ENCODE peak calls at places on chromosomes 13 and 19, in seven cellular contexts. A is AG04450, S is body of pancreas, C is tibial artery, K is astrocyte, T is testis, D is small intestine. U is an unnamed sample.

GRCh38 chr19:11130824-11131455 is 24.6 kb downstream of the SPC24 start:
- DNase-seq in A (peak), S (peak), C (peak), K (peak), T (peak), D (peak), U (peak)

GRCh38 chr13:73092831-73093230 is 34.0 kb downstream of the KLF5 start:
- DNase-seq in A (peak), S (no peak), C (no peak), K (no peak), T (no peak), D (no peak), U (no peak)

GRCh38 chr19:39502640-39503417 is 4.1 kb downstream of the DLL3 start:
- DNase-seq in A (no peak), S (peak), C (no peak), K (peak), T (peak), D (peak), U (peak)

GRCh38 chr13:50375792-50376191 is 360.5 kb downstream of the KCNRG start:
- DNase-seq in A (no peak), S (no peak), C (no peak), K (peak), T (no peak), D (no peak), U (no peak)

GRCh38 chr13:44068737-44069136 is 189.0 kb downstream of the LACC1 start:
- DNase-seq in A (peak), S (no peak), C (no peak), K (peak), T (no peak), D (no peak), U (no peak)

GRCh38 chr19:42547927-42548326 is 19.6 kb upstream of the CEACAM1 start:
- DNase-seq in A (no peak), S (no peak), C (no peak), K (no peak), T (no peak), D (no peak), U (no peak)

GRCh38 chr19:43806848-43807247 is 4.6 kb upstream of the LYPD5 start:
- DNase-seq in A (no peak), S (no peak), C (no peak), K (no peak), T (no peak), D (no peak), U (no peak)

GRCh38 chr13:44373601-44374347 is at the start of gene SERP2:
- DNase-seq in A (no peak), S (peak), C (no peak), K (peak), T (peak), D (no peak), U (no peak)

GRCh38 chr13:57630661-57631606 is 610 bp upstream of the PCDH17 start:
- DNase-seq in A (no peak), S (peak), C (no peak), K (peak), T (no peak), D (no peak), U (no peak)

GRCh38 chr19:28468701-28469459 is 744.1 kb downstream of the UQCRFS1 start:
- DNase-seq in A (no peak), S (peak), C (no peak), K (peak), T (no peak), D (peak), U (no peak)

GRCh38 chr19:46431824-46432223 is 3.1 kb upstream of the PNMA8C start:
- DNase-seq in A (no peak), S (peak), C (no peak), K (no peak), T (no peak), D (no peak), U (no peak)
- H3K4me3 ChIP-seq in A (no peak), S (no peak), C (no peak), K (no peak), T (no peak), D (no peak), U (no peak)

GRCh38 chr19:45676851-45677263 is 8.8 kb downstream of the GIPR start:
- DNase-seq in A (no peak), S (peak), C (no peak), K (no peak), T (no peak), D (peak), U (no peak)

GRCh38 chr19:45682908-45683307 is 8.8 kb downstream of the SNRPD2 start:
- DNase-seq in A (no peak), S (no peak), C (no peak), K (no peak), T (no peak), D (no peak), U (no peak)

GRCh38 chr19:45682117-45682516 is 9.6 kb downstream of the SNRPD2 start:
- DNase-seq in A (no peak), S (no peak), C (no peak), K (no peak), T (no peak), D (no peak), U (no peak)

GRCh38 chr19:45681391-45682015 is 10.2 kb downstream of the SNRPD2 start:
- DNase-seq in A (no peak), S (peak), C (peak), K (peak), T (peak), D (peak), U (peak)

DNA sequence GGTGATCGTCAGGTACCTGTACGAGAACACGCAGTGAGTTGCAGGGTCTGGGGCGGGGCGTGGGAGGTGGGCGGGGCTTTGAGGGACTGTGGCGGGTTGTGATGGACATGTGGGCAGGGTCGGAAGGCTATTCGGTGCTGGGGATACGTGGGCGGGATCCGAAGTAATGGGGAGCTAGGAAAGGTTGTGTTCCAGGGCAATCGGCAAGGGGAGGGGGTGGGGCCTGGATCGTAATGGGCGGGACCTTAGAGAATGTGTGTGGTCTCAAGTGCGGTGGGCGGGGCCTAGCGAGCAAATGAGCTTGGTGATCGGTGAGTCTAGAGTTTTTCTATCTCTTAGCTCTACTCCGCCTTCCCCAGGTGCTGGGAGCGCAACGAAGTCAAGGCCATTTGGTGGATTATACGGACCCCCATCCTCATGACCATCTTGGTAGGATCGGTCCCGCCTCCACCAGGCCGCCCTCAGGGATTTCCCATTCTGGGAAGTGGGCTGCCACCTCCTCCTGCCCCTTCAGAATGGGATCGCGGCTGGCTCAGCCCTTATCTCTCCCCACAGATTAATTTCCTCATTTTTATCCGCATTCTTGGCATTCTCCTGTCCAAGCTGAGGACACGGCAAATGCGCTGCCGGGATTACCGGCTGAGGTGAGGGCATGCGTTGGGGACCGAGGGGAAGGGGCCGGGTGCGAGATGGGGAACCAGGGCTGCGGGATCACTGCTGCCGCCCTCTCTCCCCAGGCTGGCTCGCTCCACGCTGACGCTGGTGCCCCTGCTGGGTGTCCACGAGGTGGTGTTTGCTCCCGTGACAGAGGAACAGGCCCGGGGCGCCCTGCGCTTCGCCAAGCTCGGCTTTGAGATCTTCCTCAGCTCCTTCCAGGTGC is 9.6 kb downstream of the GIPR start:
- DNase-seq in A (no peak), S (peak), C (peak), K (peak), T (peak), D (peak), U (no peak)
- H3K4me3 ChIP-seq in A (peak), S (peak), C (peak), K (peak), T (peak), D (peak), U (no peak)

GRCh38 chr13:105144020-105144419 is 1391.4 kb downstream of the EFNB2 start:
- DNase-seq in A (no peak), S (no peak), C (no peak), K (no peak), T (no peak), D (no peak), U (no peak)

GRCh38 chr13:105135852-105136251 is 1399.6 kb downstream of the EFNB2 start:
- DNase-seq in A (no peak), S (no peak), C (no peak), K (peak), T (no peak), D (no peak), U (no peak)

GRCh38 chr13:105142556-105142955 is 1392.9 kb downstream of the EFNB2 start:
- DNase-seq in A (no peak), S (no peak), C (no peak), K (no peak), T (no peak), D (no peak), U (no peak)

GRCh38 chr13:105139380-105140285 is 1395.8 kb downstream of the EFNB2 start:
- DNase-seq in A (no peak), S (no peak), C (peak), K (no peak), T (peak), D (peak), U (no peak)

DNA sequence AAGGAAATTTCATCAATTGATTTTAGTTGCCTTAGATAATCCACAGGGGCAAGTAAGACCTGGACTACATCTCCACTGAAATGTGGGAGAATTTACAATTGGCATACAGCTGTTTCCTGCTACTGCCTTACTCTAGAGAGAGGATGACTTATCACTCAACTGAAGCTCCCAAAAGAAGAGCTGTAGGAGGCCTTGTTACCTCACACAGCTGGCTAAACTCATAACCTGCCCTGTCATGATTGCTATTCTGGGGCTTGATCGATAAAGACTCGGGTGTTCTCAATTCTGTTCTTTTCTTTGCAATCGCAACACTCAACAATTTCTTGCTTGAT is 1396.4 kb downstream of the EFNB2 start:
- DNase-seq in A (no peak), S (no peak), C (no peak), K (no peak), T (no peak), D (no peak), U (no peak)
- H3K4me3 ChIP-seq in A (no peak), S (no peak), C (no peak), K (no peak), T (no peak), D (no peak), U (no peak)

GRCh38 chr19:2783781-2784145 is 690 bp upstream of the SGTA start:
- DNase-seq in A (no peak), S (no peak), C (no peak), K (no peak), T (no peak), D (no peak), U (no peak)
- H3K4me3 ChIP-seq in A (peak), S (no peak), C (peak), K (peak), T (peak), D (no peak), U (peak)

DNA sequence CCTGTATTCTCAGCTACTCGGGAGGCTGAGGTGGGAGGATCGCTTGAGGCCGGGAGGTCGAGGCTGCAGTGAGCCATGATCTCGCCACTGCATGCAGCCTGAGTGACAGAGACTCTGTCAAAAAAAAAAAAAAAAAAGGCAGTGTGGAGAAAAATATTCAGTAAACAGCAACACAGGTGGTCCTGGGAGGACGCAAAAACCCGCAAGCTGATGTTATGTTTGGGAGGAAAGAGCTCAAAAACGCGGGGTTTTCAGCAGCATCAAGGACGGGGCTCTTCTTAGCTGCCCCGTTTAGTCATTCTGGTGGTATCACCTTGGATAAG is 599 bp upstream of the ZNF784 start:
- DNase-seq in A (no peak), S (no peak), C (no peak), K (no peak), T (no peak), D (no peak), U (no peak)
- H3K4me3 ChIP-seq in A (peak), S (no peak), C (peak), K (peak), T (peak), D (peak), U (peak)

GRCh38 chr19:3224346-3225325 is at the start of gene CELF5:
- DNase-seq in A (no peak), S (peak), C (no peak), K (no peak), T (peak), D (peak), U (no peak)
- H3K4me3 ChIP-seq in A (peak), S (no peak), C (peak), K (no peak), T (no peak), D (peak), U (no peak)

DNA sequence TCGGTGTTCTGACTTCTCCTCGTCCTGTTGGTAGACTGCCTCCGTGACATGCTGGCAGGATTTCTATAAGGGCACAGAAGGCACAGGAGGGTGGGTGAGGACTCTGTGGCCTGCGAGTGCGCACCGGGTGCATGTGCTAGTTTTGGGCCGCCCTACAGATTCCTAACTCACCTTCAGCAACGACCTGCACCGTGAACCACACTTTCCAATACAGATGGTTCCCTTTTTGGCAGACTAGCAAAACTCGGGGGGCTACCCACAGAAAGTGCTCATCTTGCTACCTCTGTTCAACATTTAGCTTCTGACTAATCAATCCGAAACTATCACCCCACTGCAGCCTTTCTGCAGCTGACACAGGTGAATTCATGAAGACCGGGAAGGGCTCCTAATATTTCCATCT is 14.1 kb upstream of the AMER2 start:
- DNase-seq in A (no peak), S (no peak), C (no peak), K (no peak), T (no peak), D (no peak), U (no peak)
- H3K4me3 ChIP-seq in A (no peak), S (no peak), C (no peak), K (no peak), T (no peak), D (no peak), U (no peak)

DNA sequence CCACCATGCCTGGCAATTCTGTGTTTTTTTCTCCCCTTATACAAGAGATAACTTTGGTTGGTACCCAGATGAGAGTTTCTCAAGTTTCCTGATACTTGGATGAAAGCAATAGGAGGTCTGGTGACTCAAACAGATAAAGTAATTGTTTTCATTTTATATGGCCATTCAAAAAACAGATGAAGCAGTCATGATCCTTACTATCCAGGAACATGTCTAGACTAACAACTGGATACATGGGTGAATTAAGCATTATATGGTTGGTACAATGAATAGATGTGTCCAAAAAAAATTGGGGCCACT is 8.5 kb downstream of the ZNF430 start:
- DNase-seq in A (no peak), S (no peak), C (no peak), K (no peak), T (no peak), D (no peak), U (no peak)
- H3K4me3 ChIP-seq in A (no peak), S (no peak), C (no peak), K (no peak), T (no peak), D (no peak), U (no peak)

GRCh38 chr13:108274718-108275117 is 5.2 kb downstream of the TNFSF13B start:
- DNase-seq in A (no peak), S (no peak), C (no peak), K (no peak), T (no peak), D (no peak), U (no peak)

GRCh38 chr13:108270442-108270841 is 924 bp downstream of the TNFSF13B start:
- DNase-seq in A (no peak), S (no peak), C (no peak), K (no peak), T (no peak), D (peak), U (no peak)

GRCh38 chr13:108269601-108270328 is at the start of gene TNFSF13B:
- DNase-seq in A (no peak), S (peak), C (peak), K (no peak), T (peak), D (peak), U (no peak)

GRCh38 chr13:108268713-108269112 is 805 bp upstream of the TNFSF13B start:
- DNase-seq in A (no peak), S (no peak), C (no peak), K (no peak), T (no peak), D (peak), U (no peak)

DNA sequence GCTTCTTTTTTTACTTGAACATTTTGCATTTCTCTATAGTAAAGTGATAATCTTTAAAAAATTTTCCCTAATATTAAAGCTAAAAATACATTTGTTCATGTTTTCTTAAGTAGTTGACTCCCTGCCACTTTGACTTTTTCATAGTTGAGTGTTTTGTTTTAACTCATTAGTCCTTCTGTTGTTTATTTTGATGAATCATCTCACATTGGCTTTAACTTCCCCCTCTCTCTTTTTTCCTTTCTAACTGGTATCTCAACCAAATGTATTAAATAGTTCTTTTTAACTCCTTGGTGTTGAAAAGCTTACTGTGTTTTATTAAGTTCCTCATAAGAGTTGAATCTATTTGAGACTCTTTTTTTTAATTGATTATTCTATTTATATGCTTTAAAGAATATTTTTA is 2.8 kb downstream of the TNFSF13B start:
- DNase-seq in A (no peak), S (no peak), C (no peak), K (no peak), T (no peak), D (no peak), U (no peak)
- H3K4me3 ChIP-seq in A (no peak), S (no peak), C (no peak), K (no peak), T (no peak), D (no peak), U (no peak)

DNA sequence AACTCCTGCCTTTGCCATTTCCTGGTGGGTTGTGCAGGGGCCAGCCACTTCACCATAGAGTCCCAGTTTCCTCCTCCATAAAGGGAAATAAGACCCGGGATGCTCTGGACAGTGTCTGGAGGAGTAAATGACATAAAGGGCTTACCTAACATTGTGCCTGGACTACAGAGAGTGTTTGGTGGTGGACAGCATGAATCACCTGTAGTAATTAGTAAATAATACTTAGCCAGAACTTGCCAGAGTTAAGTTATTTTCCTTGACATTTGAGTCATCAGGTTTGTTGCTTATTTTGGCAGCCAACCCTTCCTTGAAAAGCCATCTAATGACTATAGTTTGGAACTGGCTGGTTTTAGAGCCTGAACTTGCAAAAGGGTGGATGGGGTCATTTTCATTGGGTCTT is 159.2 kb downstream of the SLC7A1 start:
- DNase-seq in A (no peak), S (no peak), C (no peak), K (peak), T (no peak), D (no peak), U (no peak)
- H3K4me3 ChIP-seq in A (no peak), S (no peak), C (no peak), K (no peak), T (no peak), D (no peak), U (no peak)

U was measured in LNCaP clone FGC.